ENCODE peak calls at places on chromosomes 3 and 15, in six cellular contexts. D, X, R, Y, U and S are unnamed samples. For H3K9me3, the result is how much of the 10 kb centered on the place peaks cover.

GRCh38 chr3:159764211-159765024 is 224.2 kb upstream of the IL12A start:
- DNase-seq in D (no peak), X (peak), R (no peak), Y (no peak), U (peak), S (peak)

GRCh38 chr3:71752911-71753715 is 542 bp upstream of the GPR27 start:
- DNase-seq in D (no peak), X (no peak), R (no peak), Y (no peak), U (no peak), S (no peak)

GRCh38 chr3:32410367-32411246 is 19.0 kb downstream of the CMTM7 start:
- DNase-seq in D (no peak), X (no peak), R (no peak), Y (no peak), U (no peak), S (no peak)

GRCh38 chr3:179884136-179884535 is 152.6 kb downstream of the PEX5L start:
- DNase-seq in D (no peak), X (no peak), R (no peak), Y (no peak), U (no peak), S (no peak)

GRCh38 chr3:99871231-99871898 is 53.7 kb downstream of the CMSS1 start:
- DNase-seq in D (no peak), X (no peak), R (no peak), Y (no peak), U (no peak), S (no peak)

GRCh38 chr15:72733941-72734738 is 48.1 kb downstream of the BBS4 start:
- DNase-seq in D (no peak), X (no peak), R (no peak), Y (no peak), U (no peak), S (no peak)

GRCh38 chr3:119891944-119892721 is 110.2 kb downstream of the NR1I2 start:
- DNase-seq in D (no peak), X (no peak), R (peak), Y (peak), U (no peak), S (no peak)

GRCh38 chr15:89172921-89173320 is 48.5 kb downstream of the RLBP1 start:
- DNase-seq in D (no peak), X (no peak), R (no peak), Y (no peak), U (no peak), S (no peak)

GRCh38 chr3:88534534-88534933 is 384.8 kb downstream of the C3orf38 start:
- DNase-seq in D (no peak), X (no peak), R (no peak), Y (no peak), U (no peak), S (no peak)

GRCh38 chr15:90872481-90873184 is 4.2 kb downstream of the FURIN start:
- DNase-seq in D (no peak), X (no peak), R (no peak), Y (peak), U (no peak), S (no peak)

GRCh38 chr15:41925209-41925608 is 31.4 kb upstream of the SPTBN5 start:
- DNase-seq in D (peak), X (no peak), R (no peak), Y (no peak), U (peak), S (no peak)

GRCh38 chr3:25588441-25589103 is 76.1 kb downstream of the TOP2B start:
- DNase-seq in D (no peak), X (no peak), R (no peak), Y (no peak), U (no peak), S (no peak)

GRCh38 chr3:8962226-8962861 is 928 bp downstream of the RAD18 start:
- DNase-seq in D (no peak), X (no peak), R (peak), Y (no peak), U (no peak), S (no peak)

GRCh38 chr15:41464889-41465580 is 28.6 kb upstream of the ITPKA start:
- DNase-seq in D (no peak), X (no peak), R (no peak), Y (no peak), U (no peak), S (no peak)

GRCh38 chr3:196186661-196187573 is 24.3 kb downstream of the ZDHHC19 start:
- DNase-seq in D (no peak), X (no peak), R (peak), Y (peak), U (no peak), S (no peak)

GRCh38 chr3:184337315-184337714 is at the start of gene FAM131A:
- DNase-seq in D (no peak), X (peak), R (no peak), Y (no peak), U (no peak), S (peak)

DNA sequence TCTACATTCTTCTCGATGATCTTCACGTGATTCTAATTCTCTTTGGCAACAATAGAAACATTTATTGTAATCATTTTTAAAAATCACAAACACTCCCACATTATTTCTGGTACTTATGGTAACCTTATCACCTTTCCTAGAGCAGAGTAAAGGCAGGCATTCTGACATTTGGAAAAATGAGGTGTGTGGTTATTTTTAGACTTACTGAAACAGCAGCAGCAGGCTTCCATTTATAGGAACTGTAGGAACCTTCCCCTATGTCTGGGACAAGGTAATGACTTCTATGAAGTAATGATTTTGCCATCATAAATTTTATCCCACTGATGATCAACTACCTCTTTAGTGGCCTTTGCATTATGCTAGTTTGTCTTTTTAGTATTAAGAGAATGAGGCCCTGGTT is 680.1 kb downstream of the AGBL1 start:
- DNase-seq in D (no peak), X (no peak), R (no peak), Y (no peak), U (no peak), S (no peak)
- H3K9me3 ChIP-seq in D (under half), X (under half), R (under half), Y (under half), U (under half), S (under half)

GRCh38 chr3:16137977-16138376 is 36.5 kb upstream of the GALNT15 start:
- DNase-seq in D (no peak), X (no peak), R (no peak), Y (no peak), U (no peak), S (no peak)

GRCh38 chr3:16140116-16140893 is 34.2 kb upstream of the GALNT15 start:
- DNase-seq in D (no peak), X (no peak), R (no peak), Y (no peak), U (no peak), S (peak)

GRCh38 chr3:16143870-16144568 is 30.5 kb upstream of the GALNT15 start:
- DNase-seq in D (no peak), X (no peak), R (no peak), Y (no peak), U (no peak), S (no peak)

GRCh38 chr3:16142350-16143050 is 32.0 kb upstream of the GALNT15 start:
- DNase-seq in D (no peak), X (no peak), R (no peak), Y (no peak), U (no peak), S (no peak)

GRCh38 chr3:16140894-16141285 is 33.6 kb upstream of the GALNT15 start:
- DNase-seq in D (no peak), X (no peak), R (no peak), Y (no peak), U (no peak), S (no peak)
- H3K9me3 ChIP-seq in D (under half), X (under half), R (under half), Y (under half), U (under half), S (under half)

GRCh38 chr15:79923068-79923514 is 26.3 kb upstream of the MTHFS start:
- DNase-seq in D (peak), X (peak), R (peak), Y (no peak), U (peak), S (no peak)
- H3K9me3 ChIP-seq in D (under half), X (under half), R (under half), Y (under half), U (under half), S (under half)

DNA sequence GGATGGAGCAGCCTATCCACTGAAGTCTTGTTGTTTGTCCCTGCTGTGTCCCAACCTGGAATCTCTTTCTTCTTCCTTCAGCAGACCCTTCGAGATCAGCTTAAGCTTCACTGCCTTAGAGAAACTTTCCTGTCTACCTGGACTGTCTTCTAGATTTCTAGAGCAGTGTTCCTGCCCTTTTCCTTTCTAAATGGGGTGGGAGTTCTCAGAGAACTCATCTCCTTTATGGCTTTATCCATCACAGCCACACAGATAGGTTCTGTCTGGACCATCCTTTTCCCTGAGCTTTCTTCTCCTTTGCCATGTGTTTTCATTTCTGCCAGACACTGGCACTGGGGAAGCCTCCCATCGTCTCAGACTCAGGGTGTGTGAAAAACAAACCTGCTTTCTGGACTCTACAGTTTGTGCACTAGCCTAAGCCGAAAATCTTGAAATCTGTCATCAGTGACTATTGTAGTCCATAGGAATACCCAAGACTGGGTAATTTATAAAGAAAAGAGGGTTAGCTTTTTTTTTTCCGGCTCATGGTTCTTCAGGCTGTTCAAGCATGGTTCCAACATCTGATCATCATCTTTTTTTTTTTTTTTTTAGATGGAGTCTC is 177.5 kb downstream of the PGPEP1L start:
- DNase-seq in D (no peak), X (no peak), R (no peak), Y (no peak), U (no peak), S (no peak)
- H3K9me3 ChIP-seq in D (half or more), X (half or more), R (under half), Y (under half), U (under half), S (under half)